ENCODE peak calls at places on chromosomes 7 and 10, in nine cellular contexts. E, G, J, R, O, I, D, N and K are unnamed samples.

GRCh38 chr10:1420663-1421362 is 316.5 kb downstream of the ADARB2 start:
- DNase-seq in D (no peak), N (peak; percentile 77), E (peak; percentile 40), O (peak; percentile 74), J (peak; percentile 4), G (peak; percentile 85), I (no peak), R (no peak), K (peak; percentile 92)

GRCh38 chr10:132637477-132638129 is 100.0 kb downstream of the INPP5A start:
- DNase-seq in D (peak; percentile 79), J (no peak), I (peak; percentile 78), E (peak; percentile 76), N (peak; percentile 59), R (no peak), G (peak; percentile 89), O (no peak), K (no peak)

GRCh38 chr7:47040795-47041194 is 541.1 kb downstream of the TNS3 start:
- DNase-seq in N (no peak), D (peak; percentile 29), J (no peak), I (peak; percentile 10), E (no peak), G (no peak), R (no peak), O (no peak), K (no peak)

GRCh38 chr7:152574892-152575511 is 100.9 kb downstream of the XRCC2 start:
- DNase-seq in N (peak; percentile 4), E (no peak), G (no peak), J (peak; percentile 71), R (no peak), O (no peak), I (no peak), D (no peak), K (no peak)

GRCh38 chr10:94035982-94036663 is 42.4 kb downstream of the PLCE1 start:
- DNase-seq in N (no peak), G (no peak), I (no peak), E (no peak), R (no peak), J (no peak), D (no peak), O (no peak), K (no peak)

GRCh38 chr7:64997927-64998391 is 7.1 kb upstream of the ZNF117 start:
- DNase-seq in N (no peak), J (no peak), G (no peak), O (peak; percentile 50), D (no peak), I (peak; percentile 8), E (peak; percentile 90), R (no peak), K (peak; percentile 57)

GRCh38 chr10:114754445-114755320 is 66.9 kb upstream of the FHIP2A start:
- DNase-seq in D (peak; percentile 7), I (peak; percentile 94), G (no peak), N (no peak), R (no peak), O (no peak), E (peak; percentile 77), J (no peak), K (no peak)

GRCh38 chr10:69446650-69447151 is 4.6 kb upstream of the TSPAN15 start:
- DNase-seq in I (peak; percentile 91), R (no peak), D (peak; percentile 80), J (peak; percentile 79), O (no peak), G (no peak), N (no peak), E (peak; percentile 100), K (no peak)

GRCh38 chr10:128095023-128095752 is 31.0 kb downstream of the MKI67 start:
- DNase-seq in G (no peak), I (no peak), N (peak; percentile 34), O (no peak), R (no peak), D (no peak), J (no peak), E (peak; percentile 18), K (peak; percentile 69)

GRCh38 chr10:127802532-127803055 is 65.6 kb downstream of the FOXI2 start:
- DNase-seq in J (no peak), N (no peak), O (no peak), G (no peak), E (peak; percentile 1), D (no peak), R (no peak), I (no peak), K (no peak)

GRCh38 chr10:79093658-79094411 is 25.1 kb downstream of the ZMIZ1 start:
- DNase-seq in R (peak; percentile 91), N (peak; percentile 62), G (no peak), D (no peak), O (peak; percentile 81), I (peak; percentile 84), J (no peak), E (peak; percentile 90), K (no peak)

GRCh38 chr7:52540041-52540440 is 495.4 kb upstream of the POM121L12 start:
- DNase-seq in N (no peak), R (no peak), J (peak; percentile 2), O (no peak), D (no peak), E (peak; percentile 24), G (no peak), I (no peak), K (no peak)

DNA sequence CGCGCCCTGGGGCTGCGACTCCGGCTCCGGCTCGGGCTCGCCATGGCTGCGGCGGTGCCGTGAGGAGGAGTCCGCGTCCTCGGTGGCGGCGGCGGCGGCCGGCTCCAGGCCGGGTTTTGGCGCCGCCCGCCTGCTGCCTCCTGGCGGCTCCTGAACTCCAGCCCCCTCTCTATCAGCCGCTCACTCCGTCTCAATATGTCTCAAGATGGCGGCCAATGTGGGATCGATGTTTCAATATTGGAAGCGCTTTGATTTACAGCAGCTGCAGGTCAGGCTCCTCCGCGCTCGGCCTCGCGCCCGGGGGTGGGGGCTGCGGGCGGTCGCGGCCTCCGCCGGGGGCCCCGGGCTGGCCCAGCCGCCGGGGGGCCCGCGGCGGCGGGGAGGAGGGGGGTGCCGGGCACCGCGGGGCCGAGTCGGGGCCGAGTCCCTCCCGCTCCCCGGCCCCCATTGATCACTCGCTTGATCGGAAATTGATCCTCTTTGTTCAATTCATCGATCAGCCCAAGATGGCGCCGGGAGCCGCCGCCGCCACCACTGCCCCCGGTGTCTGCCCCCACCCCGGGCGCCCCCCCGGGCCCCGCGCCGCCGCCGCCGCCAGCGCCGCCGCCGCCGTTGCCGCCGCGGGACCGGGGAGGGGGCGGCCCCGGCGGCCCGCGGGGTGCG is 1.5 kb upstream of the CUX1 start:
- DNase-seq in D (peak; percentile 83), O (peak; percentile 81), R (peak; percentile 68), J (no peak), E (peak; percentile 75), I (peak; percentile 87), N (peak; percentile 93), G (peak; percentile 97), K (peak; percentile 91)
- TF ChIP-seq CTCF in D (no peak), O (no peak), R (no peak), J (no peak), E (no peak), I (peak; percentile 3), N (peak; percentile 12), G (no peak), K (peak; percentile 23)

GRCh38 chr10:120634629-120635028 is 177.6 kb downstream of the PLPP4 start:
- DNase-seq in E (no peak), N (no peak), D (no peak), R (no peak), J (no peak), G (no peak), O (no peak), I (no peak), K (no peak)
- TF ChIP-seq CTCF in E (peak; percentile 41), N (peak; percentile 44), D (no peak), R (no peak), J (peak; percentile 14), G (peak; percentile 31), O (no peak), I (peak; percentile 5), K (no peak)

GRCh38 chr7:45663167-45663921 is 89.2 kb downstream of the ADCY1 start:
- DNase-seq in J (no peak), E (peak; percentile 32), G (no peak), N (no peak), O (peak; percentile 49), D (peak; percentile 35), R (peak; percentile 58), I (peak; percentile 26), K (peak; percentile 82)

GRCh38 chr7:45662540-45663166 is 88.5 kb downstream of the ADCY1 start:
- DNase-seq in O (no peak), G (no peak), E (no peak), N (no peak), I (no peak), D (no peak), J (no peak), R (peak; percentile 42), K (peak; percentile 83)

GRCh38 chr7:45662018-45662417 is 87.8 kb downstream of the ADCY1 start:
- DNase-seq in R (no peak), D (no peak), G (no peak), N (no peak), I (no peak), O (no peak), J (no peak), E (no peak), K (peak; percentile 53)

GRCh38 chr7:45665172-45665571 is 91.0 kb downstream of the ADCY1 start:
- DNase-seq in E (no peak), O (no peak), I (no peak), R (peak; percentile 26), J (no peak), N (no peak), G (no peak), D (no peak), K (peak; percentile 36)

DNA sequence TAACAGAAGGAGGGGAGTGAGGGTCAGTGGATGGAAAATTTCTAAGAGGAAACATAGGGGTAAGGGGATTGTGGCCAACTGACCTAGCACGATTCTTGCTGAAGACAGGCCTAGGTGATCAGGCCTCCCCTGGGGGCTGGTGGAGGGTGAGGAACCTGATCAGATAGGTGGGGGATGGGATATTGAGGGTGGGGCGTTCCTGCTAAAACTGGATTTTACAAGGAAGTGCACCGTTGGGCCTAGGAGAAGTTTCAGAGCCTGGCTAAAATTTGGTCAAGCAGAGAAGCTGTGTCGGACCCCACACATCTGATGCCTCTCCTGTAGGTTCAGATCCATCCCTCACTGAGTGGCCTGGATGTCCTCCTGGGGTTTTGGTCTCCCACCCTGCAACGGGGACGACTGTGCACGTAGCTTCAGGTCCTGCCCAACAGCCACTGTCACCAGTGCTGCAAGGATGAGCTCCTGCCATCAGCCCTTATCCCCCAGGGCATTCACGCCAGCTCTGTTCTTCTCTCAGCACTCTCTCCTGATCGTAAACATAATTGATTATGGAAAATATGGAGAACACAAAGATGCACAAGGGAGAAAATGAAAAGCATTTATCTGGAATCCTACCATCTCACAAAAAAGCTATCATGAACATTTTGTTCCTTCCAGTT is 89.9 kb downstream of the ADCY1 start:
- DNase-seq in O (no peak), D (no peak), I (no peak), N (no peak), E (no peak), J (no peak), G (no peak), R (peak; percentile 38), K (peak; percentile 66)
- TF ChIP-seq CTCF in O (no peak), D (no peak), I (no peak), N (no peak), E (no peak), J (no peak), G (no peak), R (no peak), K (no peak)

DNA sequence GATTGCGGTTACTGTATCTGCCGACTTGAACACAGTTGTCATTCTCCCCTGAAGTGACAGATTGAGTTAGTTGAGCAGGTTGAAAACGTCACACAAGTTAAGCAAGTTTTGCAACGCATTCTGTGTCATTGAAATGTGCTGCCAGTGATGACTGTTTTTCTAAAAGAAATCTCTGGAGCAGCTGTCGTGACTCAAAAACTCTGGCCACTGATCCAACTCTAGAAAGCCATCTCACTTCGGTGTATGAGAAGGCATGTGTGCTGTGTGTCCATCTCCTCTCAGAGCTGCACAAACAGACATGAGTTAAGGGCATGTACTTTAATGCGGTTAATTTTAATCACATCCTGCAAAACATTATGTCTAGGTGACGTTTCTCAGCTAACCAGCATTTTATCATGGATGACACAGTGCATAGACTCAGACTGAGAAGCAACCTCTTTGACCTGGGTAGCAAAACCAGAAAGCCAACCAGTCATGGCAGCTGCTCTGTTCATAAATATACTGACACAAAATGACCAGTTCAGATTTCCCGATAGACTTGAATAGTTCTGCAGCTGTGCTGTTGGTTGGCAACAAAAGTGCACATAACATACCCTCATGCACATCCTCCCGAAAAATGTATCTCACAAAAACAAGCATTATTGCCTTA is 69.3 kb downstream of the CSTF2T start:
- DNase-seq in N (no peak), G (no peak), J (no peak), E (no peak), I (no peak), D (peak; percentile 48), R (peak; percentile 67), O (no peak), K (no peak)
- TF ChIP-seq CTCF in N (no peak), G (no peak), J (no peak), E (no peak), I (no peak), D (no peak), R (no peak), O (no peak), K (no peak)